ENCODE peak calls at places on chromosomes 6 and 20, in ten cellular contexts. G is brain microvascular endothelial cell; R is HCT116; A is testis; V is heart right ventricle; L is CD8-positive, alpha-beta T cell; C is A549; K is OCI-LY7; P is hepatocyte; F is astrocyte. M is an unnamed sample.

GRCh38 chr20:34472246-34472925 is 43.8 kb upstream of the DYNLRB1 start:
- DNase-seq in G (peak; percentile 26), R (peak; percentile 75), A (no peak), V (no peak), L (no peak), C (no peak), K (no peak), P (peak; percentile 15), F (peak; percentile 59), M (peak; percentile 26)

GRCh38 chr6:27251672-27252251 is 4.3 kb downstream of the PRSS16 start:
- DNase-seq in G (peak; percentile 77), R (peak; percentile 85), A (peak; percentile 89), V (no peak), L (peak; percentile 18), C (peak; percentile 92), K (peak; percentile 91), P (peak; percentile 93), F (peak; percentile 52), M (peak; percentile 91)

GRCh38 chr6:125596020-125596419 is 153.4 kb upstream of the HEY2 start:
- DNase-seq in G (no peak), R (no peak), A (no peak), V (no peak), L (no peak), C (no peak), K (no peak), P (no peak), F (no peak), M (no peak)

GRCh38 chr6:150450918-150451317 is 82.1 kb downstream of the IYD start:
- DNase-seq in G (no peak), R (no peak), A (no peak), V (no peak), L (no peak), C (no peak), K (no peak), P (no peak), F (no peak), M (no peak)

GRCh38 chr20:47038581-47039560 is 144.2 kb downstream of the EYA2 start:
- DNase-seq in G (no peak), R (no peak), A (no peak), V (no peak), L (no peak), C (no peak), K (no peak), P (no peak), F (no peak), M (no peak)

GRCh38 chr20:49666906-49667305 is 46.8 kb downstream of the B4GALT5 start:
- DNase-seq in G (no peak), R (no peak), A (no peak), V (no peak), L (no peak), C (no peak), K (no peak), P (no peak), F (no peak), M (no peak)

GRCh38 chr6:16056263-16056870 is 72.5 kb upstream of the MYLIP start:
- DNase-seq in G (no peak), R (no peak), A (no peak), V (no peak), L (no peak), C (no peak), K (no peak), P (no peak), F (no peak), M (no peak)

GRCh38 chr6:126886106-126886505 is 232.4 kb upstream of the RSPO3 start:
- DNase-seq in G (no peak), R (no peak), A (no peak), V (no peak), L (no peak), C (no peak), K (no peak), P (no peak), F (peak; percentile 16), M (no peak)

GRCh38 chr20:18926972-18927371 is 113.4 kb downstream of the SCP2D1 start:
- DNase-seq in G (no peak), R (no peak), A (no peak), V (no peak), L (no peak), C (no peak), K (no peak), P (no peak), F (no peak), M (no peak)

GRCh38 chr20:62548483-62548882 is 72.7 kb upstream of the GATA5 start:
- DNase-seq in G (no peak), R (no peak), A (no peak), V (no peak), L (no peak), C (no peak), K (no peak), P (no peak), F (no peak), M (no peak)

GRCh38 chr20:32130352-32130751 is 20.8 kb downstream of the TM9SF4 start:
- DNase-seq in G (no peak), R (no peak), A (no peak), V (no peak), L (no peak), C (no peak), K (no peak), P (no peak), F (no peak), M (no peak)

GRCh38 chr20:3312940-3313656 is 74.1 kb upstream of the SLC4A11 start:
- DNase-seq in G (peak; percentile 30), R (no peak), A (peak; percentile 19), V (no peak), L (no peak), C (peak; percentile 70), K (no peak), P (peak; percentile 23), F (peak; percentile 46), M (peak; percentile 45)

GRCh38 chr6:8578006-8578405 is 142.7 kb upstream of the SLC35B3 start:
- DNase-seq in G (no peak), R (no peak), A (no peak), V (no peak), L (no peak), C (no peak), K (no peak), P (no peak), F (no peak), M (no peak)

GRCh38 chr6:3489032-3489757 is 32.3 kb upstream of the SLC22A23 start:
- DNase-seq in G (peak; percentile 39), R (no peak), A (no peak), V (peak; percentile 12), L (no peak), C (peak; percentile 13), K (no peak), P (no peak), F (peak; percentile 81), M (no peak)

DNA sequence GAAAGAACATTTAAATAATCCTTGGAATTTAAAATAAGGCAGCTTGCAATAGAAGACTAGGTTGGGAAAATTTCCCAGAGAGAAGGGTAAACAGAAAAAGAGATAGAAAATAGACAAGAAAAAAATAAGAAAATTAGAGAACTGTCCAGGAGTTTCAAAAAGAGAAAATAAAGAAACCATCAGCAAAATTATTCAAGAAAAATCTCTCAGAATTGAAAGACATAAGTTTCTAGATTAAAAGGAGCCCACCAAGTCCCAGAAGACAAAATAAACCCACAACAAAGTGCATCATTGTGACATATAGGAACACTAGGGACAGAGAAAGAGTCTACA is 88.6 kb upstream of the CDYL start:
- DNase-seq in G (no peak), R (no peak), A (no peak), V (no peak), L (no peak), C (no peak), K (no peak), P (no peak), F (no peak), M (no peak)
- H3K27ac ChIP-seq in G (peak overlapping the region; percentile 81), R (peak overlapping the region; percentile 62), A (no peak overlapping the region), V (no peak overlapping the region), L (no peak overlapping the region), C (peak overlapping the region; percentile 96), K (no peak overlapping the region), P (peak overlapping the region; percentile 12), F (peak overlapping the region; percentile 49), M (no peak overlapping the region)

GRCh38 chr20:14303106-14303505 is 34.3 kb downstream of the FLRT3 start:
- DNase-seq in G (no peak), R (no peak), A (no peak), V (no peak), L (no peak), C (no peak), K (no peak), P (no peak), F (no peak), M (no peak)
- TF ChIP-seq CTCF in G (no peak), R (no peak), A (no peak), V (no peak), L (no peak), C (no peak), K (no peak), P (no peak), F (no peak), M (no peak)

DNA sequence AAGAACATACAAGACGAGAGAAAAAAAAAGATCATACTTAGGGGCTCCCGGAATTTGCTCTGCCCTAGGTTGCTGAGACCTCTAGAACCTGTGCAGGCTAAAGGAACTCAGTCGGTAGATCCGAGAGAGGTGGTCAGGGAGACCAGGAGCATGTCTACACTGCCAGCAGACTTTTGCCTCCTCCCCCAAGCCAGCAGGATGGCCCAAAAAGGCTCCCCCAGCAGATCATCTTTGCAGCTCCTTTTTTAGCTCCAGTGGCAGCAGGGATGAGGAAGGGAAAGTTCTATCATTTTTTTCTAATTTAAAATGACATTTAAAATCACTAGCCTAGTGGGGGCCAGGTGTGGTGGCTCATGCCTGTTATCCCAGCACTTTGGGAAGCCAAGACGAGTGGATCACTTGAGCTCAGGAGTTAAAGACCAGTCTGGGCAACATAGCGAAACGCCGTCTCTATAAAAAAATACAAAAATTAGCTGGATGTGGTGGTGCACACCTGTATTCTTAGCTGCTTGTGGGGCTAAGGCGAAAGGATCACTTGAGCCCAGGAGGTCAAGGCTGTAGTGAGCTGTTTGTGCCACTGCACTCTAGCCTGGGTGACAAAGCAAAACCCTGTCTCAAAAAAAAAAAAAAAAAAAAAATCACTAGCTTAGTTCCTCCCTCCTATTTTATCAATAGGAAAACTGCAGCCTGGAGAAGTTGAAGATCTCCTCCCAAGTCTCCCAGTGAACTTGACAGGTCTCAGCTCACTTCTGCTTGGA is 69.3 kb upstream of the MYL9 start:
- DNase-seq in G (no peak), R (no peak), A (no peak), V (no peak), L (no peak), C (no peak), K (no peak), P (no peak), F (no peak), M (no peak)
- H3K27ac ChIP-seq in G (peak overlapping the region; percentile 68), R (peak overlapping the region; percentile 48), A (peak overlapping the region; percentile 84), V (peak overlapping the region; percentile 30), L (peak overlapping the region; percentile 35), C (peak overlapping the region; percentile 54), K (peak overlapping the region; percentile 63), P (peak overlapping the region; percentile 47), F (peak overlapping the region; percentile 54), M (peak overlapping the region; percentile 82)

DNA sequence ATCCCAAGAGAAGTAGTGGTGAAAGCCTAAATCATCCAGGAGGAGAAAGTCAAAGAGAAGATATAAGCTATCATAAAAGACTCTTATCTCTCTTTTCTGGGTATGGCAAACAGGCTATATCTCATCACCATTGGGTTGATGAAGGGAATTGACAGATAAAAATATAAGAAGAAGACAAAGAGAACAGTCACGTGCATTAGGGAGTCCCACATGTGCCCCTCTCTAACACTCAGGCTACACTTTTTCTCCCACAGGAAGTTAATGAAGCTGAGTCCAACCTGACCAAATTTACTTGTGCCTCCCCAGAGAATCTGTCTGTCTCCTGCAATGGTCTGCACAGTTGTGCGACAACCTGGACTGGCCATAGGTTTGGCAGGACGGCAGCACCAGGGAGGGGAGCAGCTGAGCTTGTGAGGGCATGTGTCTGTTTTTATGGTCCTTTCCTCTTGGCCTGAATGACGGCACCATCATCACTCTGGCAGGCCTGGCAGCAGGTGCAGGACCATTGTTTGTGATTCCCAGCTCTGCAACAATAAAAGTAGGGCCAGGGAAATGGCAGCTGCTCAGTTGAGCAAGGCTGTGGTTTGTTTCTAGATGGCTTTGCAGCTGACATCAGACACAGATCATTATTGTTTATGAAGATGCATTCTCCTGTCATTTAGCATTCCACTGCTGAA is 144.5 kb upstream of the MCHR2 start:
- DNase-seq in G (no peak), R (no peak), A (no peak), V (no peak), L (no peak), C (no peak), K (no peak), P (no peak), F (no peak), M (no peak)
- TF ChIP-seq CTCF in G (no peak), R (no peak), A (no peak), V (no peak), L (no peak), C (no peak), K (no peak), P (no peak), F (no peak), M (no peak)